ENCODE peak calls at places on chromosome 20, in ten cellular contexts. One of them, this sample, is unnamed.

GRCh38 chr20:24481188-24481587 is 11.8 kb downstream of the SYNDIG1 start:
- DNase-seq in A549: no peak
- DNase-seq in H9: no peak
- DNase-seq in lower lobe of right lung: no peak
- DNase-seq in colonic mucosa: no peak
- DNase-seq in MM.1S: no peak
- DNase-seq in PC-3: no peak
- DNase-seq in esophagus squamous epithelium: no peak
- DNase-seq in transverse colon: no peak
- DNase-seq in fibroblast of lung: no peak
- DNase-seq in this sample: no peak

GRCh38 chr20:59788196-59788735 is 145.2 kb downstream of the SYCP2 start:
- DNase-seq in A549: no peak
- DNase-seq in H9: peak; percentile 12
- DNase-seq in lower lobe of right lung: no peak
- DNase-seq in colonic mucosa: no peak
- DNase-seq in MM.1S: no peak
- DNase-seq in PC-3: no peak
- DNase-seq in esophagus squamous epithelium: no peak
- DNase-seq in transverse colon: no peak
- DNase-seq in fibroblast of lung: no peak
- DNase-seq in this sample: no peak

GRCh38 chr20:49843139-49843538 is 30.5 kb downstream of the SLC9A8 start:
- DNase-seq in A549: no peak
- DNase-seq in H9: no peak
- DNase-seq in lower lobe of right lung: no peak
- DNase-seq in colonic mucosa: no peak
- DNase-seq in MM.1S: no peak
- DNase-seq in PC-3: no peak
- DNase-seq in esophagus squamous epithelium: no peak
- DNase-seq in transverse colon: no peak
- DNase-seq in fibroblast of lung: no peak
- DNase-seq in this sample: no peak

GRCh38 chr20:49591217-49591865 is 23.4 kb upstream of the PTGIS start:
- DNase-seq in A549: no peak
- DNase-seq in H9: no peak
- DNase-seq in lower lobe of right lung: no peak
- DNase-seq in colonic mucosa: no peak
- DNase-seq in MM.1S: no peak
- DNase-seq in PC-3: peak; percentile 30
- DNase-seq in esophagus squamous epithelium: no peak
- DNase-seq in transverse colon: no peak
- DNase-seq in fibroblast of lung: peak; percentile 91
- DNase-seq in this sample: peak; percentile 27

GRCh38 chr20:43477193-43477592 is 19.5 kb downstream of the SRSF6 start:
- DNase-seq in A549: no peak
- DNase-seq in H9: no peak
- DNase-seq in lower lobe of right lung: no peak
- DNase-seq in colonic mucosa: no peak
- DNase-seq in MM.1S: no peak
- DNase-seq in PC-3: no peak
- DNase-seq in esophagus squamous epithelium: no peak
- DNase-seq in transverse colon: no peak
- DNase-seq in fibroblast of lung: no peak
- DNase-seq in this sample: no peak

GRCh38 chr20:1809121-1809520 is 86.1 kb upstream of the SIRPA start:
- DNase-seq in A549: peak; percentile 84
- DNase-seq in H9: no peak
- DNase-seq in lower lobe of right lung: no peak
- DNase-seq in colonic mucosa: no peak
- DNase-seq in MM.1S: no peak
- DNase-seq in PC-3: peak; percentile 94
- DNase-seq in esophagus squamous epithelium: no peak
- DNase-seq in transverse colon: no peak
- DNase-seq in fibroblast of lung: peak; percentile 96
- DNase-seq in this sample: no peak

GRCh38 chr20:45419188-45420091 is 3.5 kb downstream of the PIGT start:
- DNase-seq in A549: peak; percentile 72
- DNase-seq in H9: no peak
- DNase-seq in lower lobe of right lung: no peak
- DNase-seq in colonic mucosa: peak; percentile 82
- DNase-seq in MM.1S: no peak
- DNase-seq in PC-3: peak; percentile 100
- DNase-seq in esophagus squamous epithelium: no peak
- DNase-seq in transverse colon: peak; percentile 80
- DNase-seq in fibroblast of lung: peak; percentile 97
- DNase-seq in this sample: no peak

GRCh38 chr20:26279224-26279623 is 582.6 kb upstream of the ZNF337 start:
- DNase-seq in A549: no peak
- DNase-seq in H9: no peak
- DNase-seq in lower lobe of right lung: no peak
- DNase-seq in colonic mucosa: no peak
- DNase-seq in MM.1S: no peak
- DNase-seq in PC-3: no peak
- DNase-seq in esophagus squamous epithelium: no peak
- DNase-seq in transverse colon: no peak
- DNase-seq in fibroblast of lung: no peak
- DNase-seq in this sample: no peak

GRCh38 chr20:53161073-53161472 is 188.9 kb downstream of the TSHZ2 start:
- DNase-seq in A549: no peak
- DNase-seq in H9: no peak
- DNase-seq in lower lobe of right lung: no peak
- DNase-seq in colonic mucosa: no peak
- DNase-seq in MM.1S: no peak
- DNase-seq in PC-3: no peak
- DNase-seq in esophagus squamous epithelium: no peak
- DNase-seq in transverse colon: no peak
- DNase-seq in fibroblast of lung: no peak
- DNase-seq in this sample: no peak

GRCh38 chr20:1374246-1374645 is 18.6 kb downstream of the FKBP1A start:
- DNase-seq in A549: no peak
- DNase-seq in H9: no peak
- DNase-seq in lower lobe of right lung: no peak
- DNase-seq in colonic mucosa: no peak
- DNase-seq in MM.1S: no peak
- DNase-seq in PC-3: no peak
- DNase-seq in esophagus squamous epithelium: no peak
- DNase-seq in transverse colon: no peak
- DNase-seq in fibroblast of lung: no peak
- DNase-seq in this sample: no peak

GRCh38 chr20:19909696-19910095 is 107.5 kb upstream of the NAA20 start:
- DNase-seq in A549: no peak
- DNase-seq in H9: no peak
- DNase-seq in lower lobe of right lung: peak; percentile 78
- DNase-seq in colonic mucosa: peak; percentile 58
- DNase-seq in MM.1S: no peak
- DNase-seq in PC-3: no peak
- DNase-seq in esophagus squamous epithelium: no peak
- DNase-seq in transverse colon: peak; percentile 46
- DNase-seq in fibroblast of lung: no peak
- DNase-seq in this sample: no peak

DNA sequence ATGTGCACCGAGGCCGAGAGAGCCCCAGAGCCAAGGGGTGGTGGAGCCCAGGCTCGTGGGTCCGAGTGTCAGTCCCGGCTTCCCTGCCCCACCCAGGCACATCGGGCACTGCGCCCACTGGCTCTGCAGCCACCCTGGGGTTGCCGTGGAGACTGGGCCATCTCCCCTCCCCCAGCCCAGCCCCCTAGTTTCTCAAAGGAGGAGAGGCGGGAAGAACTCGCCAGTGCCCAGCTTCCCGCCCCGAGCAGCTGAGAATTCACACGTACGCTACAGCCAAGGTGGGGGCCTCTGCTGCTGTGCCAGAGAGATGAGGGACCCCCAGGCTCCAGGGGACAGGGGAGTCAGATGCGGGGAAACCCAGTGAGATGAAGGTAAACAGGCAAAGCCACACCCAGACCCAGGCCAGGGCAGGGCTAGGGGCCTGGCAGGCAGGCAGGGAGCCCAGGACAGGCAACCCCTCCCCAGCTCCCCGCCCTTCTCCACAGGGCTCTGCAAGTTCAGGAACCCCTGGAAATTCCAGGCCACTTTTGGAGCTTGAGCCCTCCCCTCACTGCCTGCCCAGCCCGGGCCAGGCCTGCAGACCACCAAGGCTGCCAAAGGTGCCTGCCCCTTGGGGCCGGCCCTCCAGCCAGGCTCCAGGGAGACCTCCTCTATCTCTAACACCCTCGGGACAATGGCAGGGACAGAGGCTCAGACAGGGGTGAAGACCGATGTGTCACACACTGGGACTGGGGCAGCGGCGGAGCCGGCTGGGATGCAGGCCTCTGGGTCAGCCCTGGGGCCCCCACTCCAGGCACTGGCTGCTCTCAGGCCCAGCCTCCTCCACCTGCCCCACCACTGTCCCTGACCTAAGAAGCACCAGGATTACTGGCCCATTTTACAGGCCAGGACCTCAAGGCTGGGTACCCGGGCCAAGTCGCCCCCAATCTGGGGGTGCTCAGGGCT is 6.0 kb downstream of the LAMA5 start:
- DNase-seq in A549: no peak
- DNase-seq in H9: peak; percentile 73
- DNase-seq in lower lobe of right lung: peak; percentile 81
- DNase-seq in colonic mucosa: peak; percentile 65
- DNase-seq in MM.1S: no peak
- DNase-seq in PC-3: peak; percentile 40
- DNase-seq in esophagus squamous epithelium: no peak
- DNase-seq in transverse colon: no peak
- DNase-seq in fibroblast of lung: no peak
- DNase-seq in this sample: no peak
- H3K4me1 ChIP-seq in A549: peaks cover 80% of the 10 kb centered on the region
- H3K4me1 ChIP-seq in H9: peaks cover 5% of the 10 kb centered on the region
- H3K4me1 ChIP-seq in lower lobe of right lung: peaks cover 93% of the 10 kb centered on the region
- H3K4me1 ChIP-seq in colonic mucosa: peaks cover 2% of the 10 kb centered on the region
- H3K4me1 ChIP-seq in MM.1S: peaks cover 3% of the 10 kb centered on the region
- H3K4me1 ChIP-seq in PC-3: peaks cover 92% of the 10 kb centered on the region
- H3K4me1 ChIP-seq in esophagus squamous epithelium: peaks cover 92% of the 10 kb centered on the region
- H3K4me1 ChIP-seq in transverse colon: peaks cover 54% of the 10 kb centered on the region
- H3K4me1 ChIP-seq in fibroblast of lung: peaks cover 29% of the 10 kb centered on the region
- H3K4me1 ChIP-seq in this sample: peaks cover 46% of the 10 kb centered on the region

GRCh38 chr20:23179766-23180403 is 93.8 kb upstream of the CD93 start:
- DNase-seq in A549: no peak
- DNase-seq in H9: no peak
- DNase-seq in lower lobe of right lung: no peak
- DNase-seq in colonic mucosa: no peak
- DNase-seq in MM.1S: no peak
- DNase-seq in PC-3: no peak
- DNase-seq in esophagus squamous epithelium: no peak
- DNase-seq in transverse colon: no peak
- DNase-seq in fibroblast of lung: no peak
- DNase-seq in this sample: no peak

GRCh38 chr20:23174821-23175220 is 88.7 kb upstream of the CD93 start:
- DNase-seq in A549: no peak
- DNase-seq in H9: no peak
- DNase-seq in lower lobe of right lung: no peak
- DNase-seq in colonic mucosa: no peak
- DNase-seq in MM.1S: no peak
- DNase-seq in PC-3: no peak
- DNase-seq in esophagus squamous epithelium: no peak
- DNase-seq in transverse colon: no peak
- DNase-seq in fibroblast of lung: no peak
- DNase-seq in this sample: no peak

GRCh38 chr20:23180451-23180921 is 94.4 kb upstream of the CD93 start:
- DNase-seq in A549: no peak
- DNase-seq in H9: no peak
- DNase-seq in lower lobe of right lung: no peak
- DNase-seq in colonic mucosa: no peak
- DNase-seq in MM.1S: no peak
- DNase-seq in PC-3: no peak
- DNase-seq in esophagus squamous epithelium: no peak
- DNase-seq in transverse colon: no peak
- DNase-seq in fibroblast of lung: no peak
- DNase-seq in this sample: no peak

GRCh38 chr20:23178806-23179205 is 92.7 kb upstream of the CD93 start:
- DNase-seq in A549: no peak
- DNase-seq in H9: no peak
- DNase-seq in lower lobe of right lung: no peak
- DNase-seq in colonic mucosa: no peak
- DNase-seq in MM.1S: no peak
- DNase-seq in PC-3: no peak
- DNase-seq in esophagus squamous epithelium: no peak
- DNase-seq in transverse colon: no peak
- DNase-seq in fibroblast of lung: no peak
- DNase-seq in this sample: no peak
- TF ChIP-seq CTCF in A549: no peak
- TF ChIP-seq CTCF in H9: peak; percentile 50
- TF ChIP-seq CTCF in lower lobe of right lung: peak; percentile 52
- TF ChIP-seq CTCF in colonic mucosa: no peak
- TF ChIP-seq CTCF in MM.1S: no peak
- TF ChIP-seq CTCF in PC-3: no peak
- TF ChIP-seq CTCF in esophagus squamous epithelium: peak; percentile 27
- TF ChIP-seq CTCF in transverse colon: no peak
- TF ChIP-seq CTCF in fibroblast of lung: no peak
- TF ChIP-seq CTCF in this sample: peak; percentile 12

GRCh38 chr20:61026731-61027130 is 225.3 kb upstream of the CDH4 start:
- DNase-seq in A549: no peak
- DNase-seq in H9: no peak
- DNase-seq in lower lobe of right lung: no peak
- DNase-seq in colonic mucosa: no peak
- DNase-seq in MM.1S: no peak
- DNase-seq in PC-3: no peak
- DNase-seq in esophagus squamous epithelium: no peak
- DNase-seq in transverse colon: no peak
- DNase-seq in fibroblast of lung: no peak
- DNase-seq in this sample: no peak
- H3K4me1 ChIP-seq in A549: no peaks in the 10 kb centered on the region
- H3K4me1 ChIP-seq in H9: no peaks in the 10 kb centered on the region
- H3K4me1 ChIP-seq in lower lobe of right lung: no peaks in the 10 kb centered on the region
- H3K4me1 ChIP-seq in colonic mucosa: no peaks in the 10 kb centered on the region
- H3K4me1 ChIP-seq in MM.1S: no peaks in the 10 kb centered on the region
- H3K4me1 ChIP-seq in PC-3: no peaks in the 10 kb centered on the region
- H3K4me1 ChIP-seq in esophagus squamous epithelium: no peaks in the 10 kb centered on the region
- H3K4me1 ChIP-seq in transverse colon: no peaks in the 10 kb centered on the region
- H3K4me1 ChIP-seq in fibroblast of lung: no peaks in the 10 kb centered on the region
- H3K4me1 ChIP-seq in this sample: no peaks in the 10 kb centered on the region

DNA sequence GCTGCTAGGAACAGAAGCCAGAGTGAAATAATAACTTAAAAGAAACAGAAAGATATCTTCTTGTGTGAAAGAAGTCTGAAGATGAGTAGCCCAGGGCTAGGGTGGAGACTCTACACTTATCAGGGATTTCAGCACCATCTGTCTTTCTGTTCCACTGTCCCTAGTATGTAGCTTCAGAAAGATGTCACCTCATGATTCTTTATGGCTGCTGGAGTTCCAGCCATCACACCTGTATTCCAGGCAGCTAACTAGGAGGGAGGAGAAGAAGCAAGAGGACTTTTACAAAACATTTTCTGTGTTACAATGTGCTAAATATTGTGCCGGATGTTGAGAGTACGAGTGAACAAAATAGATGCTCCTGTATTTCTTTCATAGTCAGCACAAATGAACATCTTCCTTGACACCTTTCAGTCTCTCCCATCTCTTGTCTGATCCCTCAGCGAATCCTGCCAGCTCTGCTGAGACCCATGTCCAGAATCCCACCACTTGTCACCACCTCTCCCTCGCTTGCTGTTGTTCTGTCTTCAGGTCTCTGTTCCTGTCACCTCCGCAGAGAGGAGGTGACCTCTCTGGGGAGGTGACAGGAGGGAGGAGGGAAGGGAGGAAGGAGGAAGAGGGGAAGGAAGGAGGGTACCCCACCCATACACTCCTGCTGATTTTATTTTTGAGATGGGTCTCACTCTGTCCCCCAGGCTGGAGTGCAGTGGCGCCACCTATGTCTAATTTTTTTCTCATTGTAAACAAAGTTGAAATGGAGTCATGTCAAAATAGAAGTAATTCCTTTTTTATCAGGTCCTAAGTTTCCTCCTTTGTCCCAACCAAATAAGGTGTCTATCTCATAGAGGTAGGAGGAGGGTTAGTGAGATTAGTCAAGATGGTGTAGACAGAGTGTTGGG is 188.9 kb downstream of the TFAP2C start:
- DNase-seq in A549: no peak
- DNase-seq in H9: no peak
- DNase-seq in lower lobe of right lung: no peak
- DNase-seq in colonic mucosa: no peak
- DNase-seq in MM.1S: no peak
- DNase-seq in PC-3: no peak
- DNase-seq in esophagus squamous epithelium: no peak
- DNase-seq in transverse colon: no peak
- DNase-seq in fibroblast of lung: no peak
- DNase-seq in this sample: no peak
- TF ChIP-seq CTCF in A549: peak; percentile 17
- TF ChIP-seq CTCF in H9: peak; percentile 51
- TF ChIP-seq CTCF in lower lobe of right lung: no peak
- TF ChIP-seq CTCF in colonic mucosa: no peak
- TF ChIP-seq CTCF in MM.1S: no peak
- TF ChIP-seq CTCF in PC-3: peak; percentile 73
- TF ChIP-seq CTCF in esophagus squamous epithelium: no peak
- TF ChIP-seq CTCF in transverse colon: no peak
- TF ChIP-seq CTCF in fibroblast of lung: no peak
- TF ChIP-seq CTCF in this sample: peak; percentile 20

This sample was measured in cardiac muscle cell.